ENCODE peak calls at places on chromosomes 5 and 9, in eight cellular contexts. O, F, I, S, U, W, V and Q are unnamed samples.

GRCh38 chr5:74266132-74266531 is 374.4 kb downstream of the ENC1 start:
- DNase-seq in O (no peak), F (no peak), I (no peak), S (no peak), U (no peak), W (no peak), V (no peak), Q (no peak)

GRCh38 chr5:97111004-97111403 is 31.4 kb downstream of the LIX1 start:
- DNase-seq in O (no peak), F (no peak), I (no peak), S (no peak), U (no peak), W (no peak), V (no peak), Q (no peak)

GRCh38 chr5:115360036-115360685 is 63.7 kb upstream of the CCDC112 start:
- DNase-seq in O (no peak), F (peak), I (no peak), S (no peak), U (no peak), W (no peak), V (no peak), Q (no peak)

GRCh38 chr9:2859776-2860379 is 16.0 kb upstream of the PUM3 start:
- DNase-seq in O (peak), F (peak), I (peak), S (peak), U (no peak), W (peak), V (peak), Q (no peak)

GRCh38 chr5:68336200-68336599 is 120.6 kb downstream of the PIK3R1 start:
- DNase-seq in O (peak), F (no peak), I (no peak), S (no peak), U (no peak), W (peak), V (no peak), Q (no peak)

GRCh38 chr5:150377964-150378694 is 20.6 kb downstream of the TCOF1 start:
- DNase-seq in O (no peak), F (peak), I (no peak), S (no peak), U (no peak), W (no peak), V (no peak), Q (no peak)

GRCh38 chr5:9505215-9505614 is 40.7 kb downstream of the SEMA5A start:
- DNase-seq in O (no peak), F (no peak), I (no peak), S (no peak), U (no peak), W (no peak), V (no peak), Q (no peak)

GRCh38 chr5:89036166-89036565 is 153.2 kb upstream of the MEF2C start:
- DNase-seq in O (no peak), F (no peak), I (no peak), S (no peak), U (no peak), W (no peak), V (no peak), Q (no peak)

GRCh38 chr9:13847270-13847669 is 466.7 kb downstream of the NFIB start:
- DNase-seq in O (no peak), F (no peak), I (no peak), S (no peak), U (no peak), W (no peak), V (no peak), Q (no peak)

GRCh38 chr5:147092044-147092443 is 142.8 kb upstream of the STK32A start:
- DNase-seq in O (no peak), F (no peak), I (no peak), S (no peak), U (no peak), W (no peak), V (no peak), Q (no peak)

GRCh38 chr9:123548749-123549545 is 192.9 kb downstream of the CRB2 start:
- DNase-seq in O (no peak), F (no peak), I (no peak), S (no peak), U (no peak), W (no peak), V (no peak), Q (no peak)

GRCh38 chr9:38039090-38039906 is 29.7 kb downstream of the SHB start:
- DNase-seq in O (no peak), F (peak), I (no peak), S (no peak), U (peak), W (no peak), V (no peak), Q (no peak)

GRCh38 chr9:35649431-35650340 is 1.0 kb downstream of the SIT1 start:
- DNase-seq in O (peak), F (no peak), I (no peak), S (no peak), U (peak), W (no peak), V (peak), Q (no peak)

GRCh38 chr5:43947870-43948269 is 344.9 kb downstream of the NNT start:
- DNase-seq in O (no peak), F (no peak), I (no peak), S (no peak), U (no peak), W (no peak), V (no peak), Q (peak)

GRCh38 chr5:57833489-57833888 is 350.9 kb upstream of the ACTBL2 start:
- DNase-seq in O (no peak), F (no peak), I (no peak), S (no peak), U (no peak), W (no peak), V (no peak), Q (no peak)

GRCh38 chr5:33241826-33242225 is 198.9 kb upstream of the TARS1 start:
- DNase-seq in O (peak), F (no peak), I (no peak), S (no peak), U (no peak), W (peak), V (no peak), Q (no peak)

GRCh38 chr5:135538261-135538660 is 2.5 kb upstream of the NEUROG1 start:
- DNase-seq in O (no peak), F (no peak), I (no peak), S (no peak), U (no peak), W (no peak), V (no peak), Q (peak)

GRCh38 chr9:8172000-8172399 is 372.4 kb upstream of the DMAC1 start:
- DNase-seq in O (no peak), F (no peak), I (no peak), S (no peak), U (no peak), W (no peak), V (no peak), Q (no peak)

GRCh38 chr5:31844615-31845345 is 205.8 kb downstream of the PDZD2 start:
- DNase-seq in O (no peak), F (no peak), I (no peak), S (no peak), U (no peak), W (no peak), V (no peak), Q (no peak)

GRCh38 chr5:176740131-176740701 is 70.1 kb upstream of the UNC5A start:
- DNase-seq in O (peak), F (no peak), I (no peak), S (peak), U (no peak), W (no peak), V (no peak), Q (no peak)

GRCh38 chr5:91158011-91158410 is 225.1 kb downstream of the ARRDC3 start:
- DNase-seq in O (no peak), F (no peak), I (no peak), S (no peak), U (no peak), W (no peak), V (no peak), Q (no peak)

GRCh38 chr5:59264641-59265245 is 628.8 kb downstream of the PDE4D start:
- DNase-seq in O (no peak), F (no peak), I (no peak), S (no peak), U (no peak), W (no peak), V (no peak), Q (no peak)

DNA sequence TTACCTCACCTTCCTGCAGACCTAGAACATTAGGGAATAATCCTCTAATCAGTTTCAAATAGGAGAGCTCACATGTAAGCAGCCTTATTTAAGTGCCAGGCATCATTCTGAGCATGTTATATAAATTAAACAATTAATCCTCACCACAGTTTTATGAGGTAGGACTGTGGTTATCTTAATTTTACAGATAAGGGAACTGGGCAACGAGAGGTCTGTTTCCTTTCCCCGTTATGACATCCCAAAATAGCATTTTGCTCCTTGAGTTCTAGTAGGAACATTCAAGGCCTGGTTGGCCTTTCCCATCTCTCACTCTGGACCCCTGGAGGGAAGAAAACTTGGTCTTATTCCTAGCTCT is 19.1 kb upstream of the IFNB1 start:
- DNase-seq in O (no peak), F (no peak), I (no peak), S (no peak), U (no peak), W (no peak), V (no peak), Q (no peak)
- TF ChIP-seq CTCF in O (no peak), F (no peak), I (no peak), S (no peak), U (no peak), W (no peak), V (no peak), Q (no peak)

DNA sequence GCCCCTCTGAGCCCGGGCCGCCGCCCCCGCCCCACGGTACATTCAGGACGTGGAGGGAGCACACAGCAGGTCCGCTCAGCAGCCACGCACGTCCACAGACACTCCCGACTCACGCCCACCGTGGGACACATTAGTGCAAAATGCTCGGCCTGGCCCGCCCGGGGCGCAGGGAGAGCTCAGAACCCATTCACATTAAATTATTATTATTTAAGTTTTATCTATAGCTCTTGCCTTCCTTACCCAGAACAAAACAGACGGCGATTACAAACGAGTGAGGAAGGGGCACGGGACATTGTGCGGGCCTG is 47.5 kb upstream of the UBAC1 start:
- DNase-seq in O (no peak), F (no peak), I (no peak), S (no peak), U (peak), W (no peak), V (no peak), Q (no peak)
- H3K4me3 ChIP-seq in O (no peak), F (no peak), I (no peak), S (no peak), U (no peak), W (no peak), V (no peak), Q (no peak)

GRCh38 chr9:130689937-130690700 is 3.5 kb upstream of the EXOSC2 start:
- DNase-seq in O (peak), F (peak), I (peak), S (peak), U (no peak), W (peak), V (peak), Q (no peak)
- TF ChIP-seq POLR2A in O (peak), F (peak), I (peak), S (peak), U (no peak), W (peak), V (peak), Q (no peak)

GRCh38 chr5:140108093-140109049 is 5.5 kb upstream of the PURA start:
- DNase-seq in O (peak), F (no peak), I (peak), S (peak), U (peak), W (peak), V (peak), Q (peak)
- TF ChIP-seq CTCF in O (no peak), F (no peak), I (no peak), S (no peak), U (no peak), W (no peak), V (no peak), Q (no peak)

GRCh38 chr5:173595826-173596225 is 20.6 kb downstream of the BOD1 start:
- DNase-seq in O (no peak), F (no peak), I (no peak), S (no peak), U (no peak), W (peak), V (no peak), Q (no peak)

GRCh38 chr5:173594061-173594460 is 22.4 kb downstream of the BOD1 start:
- DNase-seq in O (no peak), F (no peak), I (no peak), S (no peak), U (no peak), W (no peak), V (no peak), Q (no peak)

GRCh38 chr5:173591300-173591622 is 25.2 kb downstream of the BOD1 start:
- DNase-seq in O (no peak), F (no peak), I (no peak), S (no peak), U (no peak), W (peak), V (no peak), Q (no peak)

GRCh38 chr5:173592050-173592669 is 24.3 kb downstream of the BOD1 start:
- DNase-seq in O (no peak), F (peak), I (no peak), S (no peak), U (no peak), W (no peak), V (no peak), Q (no peak)

DNA sequence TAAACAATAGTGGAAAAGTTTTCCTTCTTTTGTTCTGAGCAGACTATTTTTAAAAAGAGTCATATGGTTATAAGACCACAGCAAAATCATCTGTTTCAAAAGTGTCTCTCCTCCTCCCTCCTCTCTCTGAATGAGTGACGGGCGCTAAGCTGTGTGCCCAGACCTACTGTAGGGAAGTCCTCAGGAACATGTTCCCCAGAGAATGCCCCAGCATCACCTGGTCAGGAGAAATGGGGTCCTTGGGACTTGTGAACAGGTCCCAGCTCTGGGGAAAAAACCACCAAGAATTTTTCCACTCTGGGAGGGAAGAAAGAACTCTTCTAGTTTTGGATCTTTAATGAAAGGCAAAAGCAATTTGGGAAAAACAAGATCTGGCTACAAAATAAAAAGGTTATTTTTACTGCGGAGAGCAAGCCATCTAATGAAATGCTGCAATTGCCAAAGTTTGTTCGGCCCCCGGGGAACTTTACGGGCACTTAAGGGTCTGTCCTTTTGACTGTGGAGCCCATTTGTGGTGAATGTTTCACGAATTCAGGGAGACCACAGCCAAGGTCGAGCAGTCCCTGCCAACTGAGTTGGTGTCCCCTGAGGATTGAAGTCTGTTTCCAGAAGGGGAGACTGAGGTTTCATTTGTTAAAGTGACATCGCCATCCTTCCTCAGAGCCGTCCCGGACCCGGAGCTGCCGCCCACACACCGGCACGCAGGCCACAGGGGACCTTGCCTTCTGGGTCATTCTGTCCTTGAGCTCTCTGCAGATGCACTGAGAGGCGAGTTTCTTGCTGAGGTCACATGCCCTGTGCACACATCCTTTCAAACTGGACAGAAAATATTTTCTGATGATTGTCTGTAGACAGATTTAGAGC is 25.8 kb downstream of the BOD1 start:
- DNase-seq in O (no peak), F (no peak), I (no peak), S (no peak), U (peak), W (peak), V (peak), Q (no peak)
- H3K4me3 ChIP-seq in O (no peak), F (no peak), I (no peak), S (no peak), U (no peak), W (no peak), V (no peak), Q (no peak)

DNA sequence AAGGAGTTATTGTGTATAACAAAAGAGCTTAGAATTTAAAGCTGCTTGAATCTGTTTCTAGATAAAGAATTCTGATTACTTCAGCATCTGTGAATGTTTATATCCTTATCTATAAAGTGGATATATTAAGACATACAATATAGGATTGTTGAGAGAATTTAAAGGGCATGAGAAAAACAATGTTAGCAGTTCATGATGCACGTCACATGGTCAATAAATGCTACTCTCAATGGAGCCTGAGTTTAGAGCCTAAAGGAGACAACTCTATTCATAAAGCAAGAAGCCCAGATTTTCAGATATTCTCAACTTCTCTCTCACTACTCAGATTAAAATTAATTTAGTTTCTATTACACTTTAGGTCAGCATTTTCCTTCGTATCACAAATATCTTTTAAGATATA is 666.7 kb upstream of the CDH18 start:
- DNase-seq in O (no peak), F (no peak), I (no peak), S (no peak), U (no peak), W (no peak), V (no peak), Q (no peak)
- TF ChIP-seq POLR2A in O (no peak), F (no peak), I (no peak), S (no peak), U (no peak), W (no peak), V (no peak), Q (no peak)

GRCh38 chr9:25449503-25449902 is 228.7 kb downstream of the TUSC1 start:
- DNase-seq in O (no peak), F (no peak), I (no peak), S (no peak), U (no peak), W (no peak), V (no peak), Q (no peak)
- TF ChIP-seq CTCF in O (no peak), F (no peak), I (no peak), S (no peak), U (no peak), W (no peak), V (no peak), Q (no peak)

GRCh38 chr5:134506054-134507039 is 19.1 kb upstream of the JADE2 start:
- DNase-seq in O (peak), F (peak), I (peak), S (peak), U (peak), W (peak), V (no peak), Q (no peak)
- H3K4me3 ChIP-seq in O (peak), F (peak), I (no peak), S (peak), U (peak), W (peak), V (no peak), Q (no peak)

DNA sequence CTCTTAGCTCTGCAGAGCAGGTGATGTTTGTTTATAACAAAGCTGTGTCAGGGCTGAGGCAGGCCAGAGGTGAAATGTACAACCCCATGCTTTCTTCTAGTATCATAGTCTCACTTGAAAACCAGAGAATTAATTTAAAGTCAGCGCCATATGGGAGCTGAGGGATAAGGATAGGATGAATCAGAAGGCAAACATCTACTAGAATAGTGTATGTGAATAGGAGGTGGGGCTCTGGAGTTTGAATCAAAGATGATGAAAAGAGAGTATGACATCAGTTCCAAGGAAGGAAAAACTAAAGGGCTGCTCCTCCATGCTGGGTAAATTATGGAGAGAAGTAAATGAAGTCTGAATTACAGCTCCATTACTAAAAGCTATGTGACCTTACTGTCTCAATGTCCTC is 441.5 kb downstream of the RASEF start:
- DNase-seq in O (no peak), F (no peak), I (no peak), S (no peak), U (no peak), W (no peak), V (no peak), Q (no peak)
- TF ChIP-seq POLR2A in O (no peak), F (no peak), I (no peak), S (no peak), U (no peak), W (no peak), V (no peak), Q (no peak)